ENCODE peak calls at places on chromosomes 1 and 21, in nine cellular contexts. One of them, this sample, is unnamed.

GRCh38 chr1:33098371-33098770 is 17.4 kb downstream of the AZIN2 start:
- DNase-seq in brain microvascular endothelial cell: no peak
- DNase-seq in IMR-90: peak; percentile 44
- DNase-seq in breast epithelium: no peak
- DNase-seq in transverse colon: no peak
- DNase-seq in heart right ventricle: no peak
- DNase-seq in AG04450: no peak
- DNase-seq in GM23338: no peak
- DNase-seq in ascending aorta: no peak
- DNase-seq in this sample: no peak

GRCh38 chr1:966603-967295 is 467 bp downstream of the PLEKHN1 start:
- DNase-seq in brain microvascular endothelial cell: peak; percentile 49
- DNase-seq in IMR-90: peak; percentile 50
- DNase-seq in breast epithelium: peak; percentile 53
- DNase-seq in transverse colon: peak; percentile 85
- DNase-seq in heart right ventricle: peak; percentile 71
- DNase-seq in AG04450: no peak
- DNase-seq in GM23338: peak; percentile 77
- DNase-seq in ascending aorta: peak; percentile 79
- DNase-seq in this sample: peak; percentile 85

GRCh38 chr1:40689737-40690136 is 1.8 kb upstream of the NFYC start:
- DNase-seq in brain microvascular endothelial cell: no peak
- DNase-seq in IMR-90: no peak
- DNase-seq in breast epithelium: no peak
- DNase-seq in transverse colon: no peak
- DNase-seq in heart right ventricle: no peak
- DNase-seq in AG04450: no peak
- DNase-seq in GM23338: no peak
- DNase-seq in ascending aorta: no peak
- DNase-seq in this sample: no peak

GRCh38 chr1:169119405-169119804 is 12.9 kb downstream of the ATP1B1 start:
- DNase-seq in brain microvascular endothelial cell: peak; percentile 74
- DNase-seq in IMR-90: peak; percentile 80
- DNase-seq in breast epithelium: no peak
- DNase-seq in transverse colon: no peak
- DNase-seq in heart right ventricle: no peak
- DNase-seq in AG04450: no peak
- DNase-seq in GM23338: no peak
- DNase-seq in ascending aorta: no peak
- DNase-seq in this sample: no peak

GRCh38 chr1:26858160-26858559 is 4.8 kb upstream of the SFN start:
- DNase-seq in brain microvascular endothelial cell: no peak
- DNase-seq in IMR-90: peak; percentile 58
- DNase-seq in breast epithelium: no peak
- DNase-seq in transverse colon: no peak
- DNase-seq in heart right ventricle: no peak
- DNase-seq in AG04450: no peak
- DNase-seq in GM23338: no peak
- DNase-seq in ascending aorta: no peak
- DNase-seq in this sample: no peak

GRCh38 chr1:110083453-110084225 is 13.2 kb upstream of the ALX3 start:
- DNase-seq in brain microvascular endothelial cell: no peak
- DNase-seq in IMR-90: no peak
- DNase-seq in breast epithelium: no peak
- DNase-seq in transverse colon: no peak
- DNase-seq in heart right ventricle: no peak
- DNase-seq in AG04450: no peak
- DNase-seq in GM23338: peak; percentile 59
- DNase-seq in ascending aorta: no peak
- DNase-seq in this sample: no peak

GRCh38 chr1:23548704-23549143 is 10.6 kb downstream of the ID3 start:
- DNase-seq in brain microvascular endothelial cell: no peak
- DNase-seq in IMR-90: peak; percentile 51
- DNase-seq in breast epithelium: no peak
- DNase-seq in transverse colon: peak; percentile 37
- DNase-seq in heart right ventricle: peak; percentile 68
- DNase-seq in AG04450: no peak
- DNase-seq in GM23338: peak; percentile 28
- DNase-seq in ascending aorta: peak; percentile 81
- DNase-seq in this sample: peak; percentile 62

GRCh38 chr1:92599184-92599583 is 112.5 kb upstream of the GFI1 start:
- DNase-seq in brain microvascular endothelial cell: no peak
- DNase-seq in IMR-90: peak; percentile 51
- DNase-seq in breast epithelium: no peak
- DNase-seq in transverse colon: no peak
- DNase-seq in heart right ventricle: no peak
- DNase-seq in AG04450: peak; percentile 4
- DNase-seq in GM23338: peak; percentile 18
- DNase-seq in ascending aorta: no peak
- DNase-seq in this sample: no peak

GRCh38 chr1:26787381-26787705 is 407 bp upstream of the PIGV start:
- DNase-seq in brain microvascular endothelial cell: peak; percentile 74
- DNase-seq in IMR-90: peak; percentile 53
- DNase-seq in breast epithelium: no peak
- DNase-seq in transverse colon: peak; percentile 61
- DNase-seq in heart right ventricle: no peak
- DNase-seq in AG04450: no peak
- DNase-seq in GM23338: no peak
- DNase-seq in ascending aorta: no peak
- DNase-seq in this sample: no peak

GRCh38 chr1:167517535-167518330 is 596 bp downstream of the CD247 start:
- DNase-seq in brain microvascular endothelial cell: peak; percentile 69
- DNase-seq in IMR-90: no peak
- DNase-seq in breast epithelium: no peak
- DNase-seq in transverse colon: peak; percentile 22
- DNase-seq in heart right ventricle: peak; percentile 20
- DNase-seq in AG04450: no peak
- DNase-seq in GM23338: no peak
- DNase-seq in ascending aorta: no peak
- DNase-seq in this sample: peak; percentile 47

GRCh38 chr1:63931468-63931867 is 157.7 kb downstream of the ROR1 start:
- DNase-seq in brain microvascular endothelial cell: peak; percentile 75
- DNase-seq in IMR-90: peak; percentile 79
- DNase-seq in breast epithelium: no peak
- DNase-seq in transverse colon: no peak
- DNase-seq in heart right ventricle: no peak
- DNase-seq in AG04450: no peak
- DNase-seq in GM23338: no peak
- DNase-seq in ascending aorta: no peak
- DNase-seq in this sample: no peak

GRCh38 chr1:208221291-208221622 is 22.9 kb downstream of the PLXNA2 start:
- DNase-seq in brain microvascular endothelial cell: no peak
- DNase-seq in IMR-90: no peak
- DNase-seq in breast epithelium: no peak
- DNase-seq in transverse colon: no peak
- DNase-seq in heart right ventricle: no peak
- DNase-seq in AG04450: no peak
- DNase-seq in GM23338: no peak
- DNase-seq in ascending aorta: no peak
- DNase-seq in this sample: no peak

DNA sequence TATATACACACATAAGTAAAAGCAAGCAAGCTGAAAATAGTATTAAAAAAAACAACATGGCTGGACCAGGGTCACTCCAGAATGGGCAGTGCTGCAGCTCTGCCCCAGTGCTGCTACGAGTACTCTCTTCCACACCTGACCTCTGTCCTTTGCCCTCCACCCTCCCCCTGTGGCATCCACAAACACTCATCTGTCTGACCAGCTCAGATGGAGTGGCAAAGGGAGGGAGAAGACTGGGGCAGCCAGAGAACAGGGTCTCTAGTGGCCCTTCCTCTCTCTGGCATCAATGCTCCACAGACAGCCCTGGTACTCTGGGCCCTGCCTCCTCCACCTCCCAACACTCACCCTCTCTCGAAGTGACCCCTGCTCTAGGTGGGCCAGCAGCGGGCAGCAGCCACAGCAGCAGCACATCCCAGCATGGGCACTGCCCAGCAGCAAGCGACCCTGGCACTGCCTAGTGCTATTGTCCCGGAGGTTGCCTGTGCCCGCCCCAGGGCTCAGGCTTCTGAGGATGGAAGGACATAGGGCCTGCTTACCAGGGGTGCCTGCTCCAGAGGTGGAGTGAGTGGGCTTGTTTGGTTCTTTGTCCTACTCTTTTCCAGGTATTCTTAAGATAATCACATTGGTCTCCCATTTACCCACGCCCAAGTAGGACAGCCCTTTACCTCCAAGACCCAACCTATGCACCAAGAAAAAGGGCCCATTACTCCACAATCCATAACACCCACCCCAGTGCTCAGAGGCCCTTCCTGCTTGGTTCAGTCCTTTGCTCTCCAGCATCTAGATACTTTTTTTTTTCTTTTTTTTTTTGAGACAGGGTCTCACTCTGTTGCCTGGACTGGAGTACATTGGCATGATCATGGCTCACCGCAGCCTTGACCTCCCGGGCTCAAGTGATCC is 6.2 kb downstream of the ARHGEF2 start:
- DNase-seq in brain microvascular endothelial cell: no peak
- DNase-seq in IMR-90: no peak
- DNase-seq in breast epithelium: no peak
- DNase-seq in transverse colon: no peak
- DNase-seq in heart right ventricle: no peak
- DNase-seq in AG04450: no peak
- DNase-seq in GM23338: no peak
- DNase-seq in ascending aorta: no peak
- DNase-seq in this sample: no peak
- H3K27ac ChIP-seq in brain microvascular endothelial cell: no peak overlapping the region
- H3K27ac ChIP-seq in IMR-90: peak overlapping the region; percentile 26
- H3K27ac ChIP-seq in breast epithelium: peak overlapping the region; percentile 20
- H3K27ac ChIP-seq in transverse colon: peak overlapping the region; percentile 6
- H3K27ac ChIP-seq in heart right ventricle: peak overlapping the region; percentile 97
- H3K27ac ChIP-seq in AG04450: peak overlapping the region; percentile 39
- H3K27ac ChIP-seq in GM23338: no peak overlapping the region
- H3K27ac ChIP-seq in ascending aorta: peak overlapping the region; percentile 98
- H3K27ac ChIP-seq in this sample: peak overlapping the region; percentile 66

GRCh38 chr1:19179597-19180271 is 30.3 kb downstream of the UBR4 start:
- DNase-seq in brain microvascular endothelial cell: peak; percentile 18
- DNase-seq in IMR-90: peak; percentile 41
- DNase-seq in breast epithelium: no peak
- DNase-seq in transverse colon: no peak
- DNase-seq in heart right ventricle: no peak
- DNase-seq in AG04450: no peak
- DNase-seq in GM23338: peak; percentile 55
- DNase-seq in ascending aorta: no peak
- DNase-seq in this sample: no peak
- TF ChIP-seq CTCF in brain microvascular endothelial cell: peak; percentile 54
- TF ChIP-seq CTCF in IMR-90: peak; percentile 18
- TF ChIP-seq CTCF in breast epithelium: peak; percentile 15
- TF ChIP-seq CTCF in transverse colon: no peak
- TF ChIP-seq CTCF in heart right ventricle: peak; percentile 47
- TF ChIP-seq CTCF in AG04450: peak; percentile 40
- TF ChIP-seq CTCF in GM23338: peak; percentile 39
- TF ChIP-seq CTCF in ascending aorta: no peak
- TF ChIP-seq CTCF in this sample: no peak

GRCh38 chr21:34221331-34222030 is 142.3 kb upstream of the KCNE2 start:
- DNase-seq in brain microvascular endothelial cell: no peak
- DNase-seq in IMR-90: no peak
- DNase-seq in breast epithelium: no peak
- DNase-seq in transverse colon: no peak
- DNase-seq in heart right ventricle: no peak
- DNase-seq in AG04450: no peak
- DNase-seq in GM23338: no peak
- DNase-seq in ascending aorta: no peak
- DNase-seq in this sample: no peak

GRCh38 chr21:34223376-34223775 is 140.4 kb upstream of the KCNE2 start:
- DNase-seq in brain microvascular endothelial cell: no peak
- DNase-seq in IMR-90: no peak
- DNase-seq in breast epithelium: no peak
- DNase-seq in transverse colon: no peak
- DNase-seq in heart right ventricle: no peak
- DNase-seq in AG04450: no peak
- DNase-seq in GM23338: no peak
- DNase-seq in ascending aorta: no peak
- DNase-seq in this sample: no peak

GRCh38 chr21:34219334-34220020 is 144.3 kb upstream of the KCNE2 start:
- DNase-seq in brain microvascular endothelial cell: no peak
- DNase-seq in IMR-90: no peak
- DNase-seq in breast epithelium: no peak
- DNase-seq in transverse colon: no peak
- DNase-seq in heart right ventricle: no peak
- DNase-seq in AG04450: no peak
- DNase-seq in GM23338: no peak
- DNase-seq in ascending aorta: no peak
- DNase-seq in this sample: no peak

GRCh38 chr21:34220556-34221195 is 143.1 kb upstream of the KCNE2 start:
- DNase-seq in brain microvascular endothelial cell: no peak
- DNase-seq in IMR-90: no peak
- DNase-seq in breast epithelium: no peak
- DNase-seq in transverse colon: no peak
- DNase-seq in heart right ventricle: no peak
- DNase-seq in AG04450: no peak
- DNase-seq in GM23338: no peak
- DNase-seq in ascending aorta: no peak
- DNase-seq in this sample: no peak

GRCh38 chr21:34222031-34222335 is 141.8 kb upstream of the KCNE2 start:
- DNase-seq in brain microvascular endothelial cell: no peak
- DNase-seq in IMR-90: no peak
- DNase-seq in breast epithelium: no peak
- DNase-seq in transverse colon: no peak
- DNase-seq in heart right ventricle: no peak
- DNase-seq in AG04450: no peak
- DNase-seq in GM23338: no peak
- DNase-seq in ascending aorta: no peak
- DNase-seq in this sample: no peak
- H3K27ac ChIP-seq in brain microvascular endothelial cell: no peak overlapping the region
- H3K27ac ChIP-seq in IMR-90: no peak overlapping the region
- H3K27ac ChIP-seq in breast epithelium: no peak overlapping the region
- H3K27ac ChIP-seq in transverse colon: no peak overlapping the region
- H3K27ac ChIP-seq in heart right ventricle: no peak overlapping the region
- H3K27ac ChIP-seq in AG04450: no peak overlapping the region
- H3K27ac ChIP-seq in GM23338: no peak overlapping the region
- H3K27ac ChIP-seq in ascending aorta: no peak overlapping the region
- H3K27ac ChIP-seq in this sample: no peak overlapping the region

GRCh38 chr1:151189638-151190445 is at the start of gene VPS72:
- DNase-seq in brain microvascular endothelial cell: peak; percentile 90
- DNase-seq in IMR-90: peak; percentile 88
- DNase-seq in breast epithelium: peak; percentile 79
- DNase-seq in transverse colon: peak; percentile 90
- DNase-seq in heart right ventricle: peak; percentile 81
- DNase-seq in AG04450: peak; percentile 76
- DNase-seq in GM23338: peak; percentile 96
- DNase-seq in ascending aorta: peak; percentile 93
- DNase-seq in this sample: peak; percentile 90
- TF ChIP-seq CTCF in brain microvascular endothelial cell: no peak
- TF ChIP-seq CTCF in IMR-90: no peak
- TF ChIP-seq CTCF in breast epithelium: peak; percentile 56
- TF ChIP-seq CTCF in transverse colon: peak; percentile 20
- TF ChIP-seq CTCF in heart right ventricle: peak; percentile 27
- TF ChIP-seq CTCF in AG04450: no peak
- TF ChIP-seq CTCF in GM23338: no peak
- TF ChIP-seq CTCF in ascending aorta: no peak
- TF ChIP-seq CTCF in this sample: peak; percentile 27

DNA sequence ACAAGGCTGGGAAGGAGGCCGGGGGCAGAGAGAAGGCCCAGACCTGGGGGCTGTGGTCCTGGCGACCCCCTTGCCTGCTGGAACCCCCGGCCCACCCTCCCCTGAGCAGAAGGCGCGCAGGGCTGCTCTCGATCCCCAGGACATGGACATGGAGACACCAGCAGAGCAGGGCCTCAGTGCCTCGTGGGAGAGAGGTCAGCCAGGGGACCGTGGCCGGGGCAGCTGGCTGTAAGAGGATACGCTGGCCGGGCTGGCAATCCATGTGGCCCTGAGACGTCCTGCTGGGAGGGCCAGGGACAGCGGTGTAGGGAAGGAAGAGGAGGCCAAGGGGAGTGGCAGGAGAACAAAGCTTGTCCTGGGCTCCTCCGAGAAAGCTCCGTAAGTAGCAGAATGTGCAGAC is 132.2 kb downstream of the CASZ1 start:
- DNase-seq in brain microvascular endothelial cell: no peak
- DNase-seq in IMR-90: no peak
- DNase-seq in breast epithelium: no peak
- DNase-seq in transverse colon: no peak
- DNase-seq in heart right ventricle: peak; percentile 62
- DNase-seq in AG04450: no peak
- DNase-seq in GM23338: no peak
- DNase-seq in ascending aorta: no peak
- DNase-seq in this sample: no peak
- H3K27ac ChIP-seq in brain microvascular endothelial cell: no peak overlapping the region
- H3K27ac ChIP-seq in IMR-90: no peak overlapping the region
- H3K27ac ChIP-seq in breast epithelium: peak overlapping the region; percentile 5
- H3K27ac ChIP-seq in transverse colon: peak overlapping the region; percentile 83
- H3K27ac ChIP-seq in heart right ventricle: peak overlapping the region; percentile 91
- H3K27ac ChIP-seq in AG04450: no peak overlapping the region
- H3K27ac ChIP-seq in GM23338: peak overlapping the region; percentile 69
- H3K27ac ChIP-seq in ascending aorta: peak overlapping the region; percentile 74
- H3K27ac ChIP-seq in this sample: peak overlapping the region; percentile 86

This sample was measured in lower lobe of right lung.